ENCODE peak calls at places on chromosome 14, in nine cellular contexts. One of them, this sample, is unnamed.

GRCh38 chr14:90408713-90409112 is 11.9 kb downstream of the CALM1 start:
- DNase-seq in HFFc6: no peak
- DNase-seq in lung microvascular endothelial cell: peak
- DNase-seq in activated T-cell treated with anti-CD3 and anti-CD28 coated beads for 24 hours: no peak
- DNase-seq in GDM1: no peak
- DNase-seq in endodermal cell: no peak
- DNase-seq in KBM-7: no peak
- DNase-seq in ascending aorta: no peak
- DNase-seq in stimulated activated CD4-positive, alpha-beta T cell treated with anti-CD3 and anti-CD28 coated beads, Interleukin-2, amount 100 ng/mL, for 24 hours: no peak
- DNase-seq in this sample: no peak

GRCh38 chr14:105299654-105300541 is 903 bp downstream of the BRF1 start:
- DNase-seq in HFFc6: no peak
- DNase-seq in lung microvascular endothelial cell: no peak
- DNase-seq in activated T-cell treated with anti-CD3 and anti-CD28 coated beads for 24 hours: no peak
- DNase-seq in GDM1: no peak
- DNase-seq in endodermal cell: no peak
- DNase-seq in KBM-7: no peak
- DNase-seq in ascending aorta: no peak
- DNase-seq in stimulated activated CD4-positive, alpha-beta T cell treated with anti-CD3 and anti-CD28 coated beads, Interleukin-2, amount 100 ng/mL, for 24 hours: peak
- DNase-seq in this sample: peak

GRCh38 chr14:35879654-35880249 is 53.6 kb downstream of the BRMS1L start:
- DNase-seq in HFFc6: no peak
- DNase-seq in lung microvascular endothelial cell: peak
- DNase-seq in activated T-cell treated with anti-CD3 and anti-CD28 coated beads for 24 hours: no peak
- DNase-seq in GDM1: no peak
- DNase-seq in endodermal cell: no peak
- DNase-seq in KBM-7: peak
- DNase-seq in ascending aorta: no peak
- DNase-seq in stimulated activated CD4-positive, alpha-beta T cell treated with anti-CD3 and anti-CD28 coated beads, Interleukin-2, amount 100 ng/mL, for 24 hours: no peak
- DNase-seq in this sample: no peak

GRCh38 chr14:77615231-77616132 is 955 bp downstream of the SPTLC2 start:
- DNase-seq in HFFc6: peak
- DNase-seq in lung microvascular endothelial cell: peak
- DNase-seq in activated T-cell treated with anti-CD3 and anti-CD28 coated beads for 24 hours: peak
- DNase-seq in GDM1: no peak
- DNase-seq in endodermal cell: no peak
- DNase-seq in KBM-7: peak
- DNase-seq in ascending aorta: no peak
- DNase-seq in stimulated activated CD4-positive, alpha-beta T cell treated with anti-CD3 and anti-CD28 coated beads, Interleukin-2, amount 100 ng/mL, for 24 hours: peak
- DNase-seq in this sample: no peak

GRCh38 chr14:33475623-33476022 is 475.3 kb downstream of the EGLN3 start:
- DNase-seq in HFFc6: no peak
- DNase-seq in lung microvascular endothelial cell: peak
- DNase-seq in activated T-cell treated with anti-CD3 and anti-CD28 coated beads for 24 hours: no peak
- DNase-seq in GDM1: peak
- DNase-seq in endodermal cell: peak
- DNase-seq in KBM-7: peak
- DNase-seq in ascending aorta: no peak
- DNase-seq in stimulated activated CD4-positive, alpha-beta T cell treated with anti-CD3 and anti-CD28 coated beads, Interleukin-2, amount 100 ng/mL, for 24 hours: peak
- DNase-seq in this sample: peak

GRCh38 chr14:61003571-61003970 is 22.5 kb downstream of the SLC38A6 start:
- DNase-seq in HFFc6: peak
- DNase-seq in lung microvascular endothelial cell: no peak
- DNase-seq in activated T-cell treated with anti-CD3 and anti-CD28 coated beads for 24 hours: no peak
- DNase-seq in GDM1: no peak
- DNase-seq in endodermal cell: no peak
- DNase-seq in KBM-7: no peak
- DNase-seq in ascending aorta: no peak
- DNase-seq in stimulated activated CD4-positive, alpha-beta T cell treated with anti-CD3 and anti-CD28 coated beads, Interleukin-2, amount 100 ng/mL, for 24 hours: no peak
- DNase-seq in this sample: no peak

GRCh38 chr14:101379842-101380241 is 181.5 kb upstream of the DIO3 start:
- DNase-seq in HFFc6: no peak
- DNase-seq in lung microvascular endothelial cell: no peak
- DNase-seq in activated T-cell treated with anti-CD3 and anti-CD28 coated beads for 24 hours: no peak
- DNase-seq in GDM1: no peak
- DNase-seq in endodermal cell: no peak
- DNase-seq in KBM-7: no peak
- DNase-seq in ascending aorta: no peak
- DNase-seq in stimulated activated CD4-positive, alpha-beta T cell treated with anti-CD3 and anti-CD28 coated beads, Interleukin-2, amount 100 ng/mL, for 24 hours: no peak
- DNase-seq in this sample: no peak

GRCh38 chr14:100827140-100827517 is 1.2 kb downstream of the MEG3 start:
- DNase-seq in HFFc6: no peak
- DNase-seq in lung microvascular endothelial cell: peak
- DNase-seq in activated T-cell treated with anti-CD3 and anti-CD28 coated beads for 24 hours: no peak
- DNase-seq in GDM1: no peak
- DNase-seq in endodermal cell: no peak
- DNase-seq in KBM-7: no peak
- DNase-seq in ascending aorta: no peak
- DNase-seq in stimulated activated CD4-positive, alpha-beta T cell treated with anti-CD3 and anti-CD28 coated beads, Interleukin-2, amount 100 ng/mL, for 24 hours: no peak
- DNase-seq in this sample: no peak

GRCh38 chr14:71399057-71399487 is 491.8 kb downstream of the PCNX1 start:
- DNase-seq in HFFc6: no peak
- DNase-seq in lung microvascular endothelial cell: peak
- DNase-seq in activated T-cell treated with anti-CD3 and anti-CD28 coated beads for 24 hours: no peak
- DNase-seq in GDM1: peak
- DNase-seq in endodermal cell: no peak
- DNase-seq in KBM-7: peak
- DNase-seq in ascending aorta: no peak
- DNase-seq in stimulated activated CD4-positive, alpha-beta T cell treated with anti-CD3 and anti-CD28 coated beads, Interleukin-2, amount 100 ng/mL, for 24 hours: no peak
- DNase-seq in this sample: no peak

GRCh38 chr14:91095178-91095577 is 18.7 kb upstream of the DGLUCY start:
- DNase-seq in HFFc6: no peak
- DNase-seq in lung microvascular endothelial cell: no peak
- DNase-seq in activated T-cell treated with anti-CD3 and anti-CD28 coated beads for 24 hours: no peak
- DNase-seq in GDM1: no peak
- DNase-seq in endodermal cell: no peak
- DNase-seq in KBM-7: no peak
- DNase-seq in ascending aorta: no peak
- DNase-seq in stimulated activated CD4-positive, alpha-beta T cell treated with anti-CD3 and anti-CD28 coated beads, Interleukin-2, amount 100 ng/mL, for 24 hours: no peak
- DNase-seq in this sample: no peak

GRCh38 chr14:64721391-64721791 is 17.2 kb downstream of the PLEKHG3 start:
- DNase-seq in HFFc6: peak
- DNase-seq in lung microvascular endothelial cell: peak
- DNase-seq in activated T-cell treated with anti-CD3 and anti-CD28 coated beads for 24 hours: no peak
- DNase-seq in GDM1: no peak
- DNase-seq in endodermal cell: peak
- DNase-seq in KBM-7: no peak
- DNase-seq in ascending aorta: peak
- DNase-seq in stimulated activated CD4-positive, alpha-beta T cell treated with anti-CD3 and anti-CD28 coated beads, Interleukin-2, amount 100 ng/mL, for 24 hours: no peak
- DNase-seq in this sample: no peak

GRCh38 chr14:59769586-59769985 is 101.0 kb downstream of the RTN1 start:
- DNase-seq in HFFc6: no peak
- DNase-seq in lung microvascular endothelial cell: no peak
- DNase-seq in activated T-cell treated with anti-CD3 and anti-CD28 coated beads for 24 hours: no peak
- DNase-seq in GDM1: no peak
- DNase-seq in endodermal cell: no peak
- DNase-seq in KBM-7: no peak
- DNase-seq in ascending aorta: no peak
- DNase-seq in stimulated activated CD4-positive, alpha-beta T cell treated with anti-CD3 and anti-CD28 coated beads, Interleukin-2, amount 100 ng/mL, for 24 hours: no peak
- DNase-seq in this sample: no peak

GRCh38 chr14:94823556-94824341 is 53.8 kb upstream of the GSC start:
- DNase-seq in HFFc6: no peak
- DNase-seq in lung microvascular endothelial cell: no peak
- DNase-seq in activated T-cell treated with anti-CD3 and anti-CD28 coated beads for 24 hours: no peak
- DNase-seq in GDM1: no peak
- DNase-seq in endodermal cell: peak
- DNase-seq in KBM-7: no peak
- DNase-seq in ascending aorta: no peak
- DNase-seq in stimulated activated CD4-positive, alpha-beta T cell treated with anti-CD3 and anti-CD28 coated beads, Interleukin-2, amount 100 ng/mL, for 24 hours: no peak
- DNase-seq in this sample: peak

GRCh38 chr14:105059035-105059916 is 6.0 kb downstream of the GPR132 start:
- DNase-seq in HFFc6: no peak
- DNase-seq in lung microvascular endothelial cell: peak
- DNase-seq in activated T-cell treated with anti-CD3 and anti-CD28 coated beads for 24 hours: peak
- DNase-seq in GDM1: no peak
- DNase-seq in endodermal cell: peak
- DNase-seq in KBM-7: peak
- DNase-seq in ascending aorta: no peak
- DNase-seq in stimulated activated CD4-positive, alpha-beta T cell treated with anti-CD3 and anti-CD28 coated beads, Interleukin-2, amount 100 ng/mL, for 24 hours: peak
- DNase-seq in this sample: peak

GRCh38 chr14:94304243-94304642 is 11.2 kb upstream of the SERPINA10 start:
- DNase-seq in HFFc6: no peak
- DNase-seq in lung microvascular endothelial cell: no peak
- DNase-seq in activated T-cell treated with anti-CD3 and anti-CD28 coated beads for 24 hours: no peak
- DNase-seq in GDM1: no peak
- DNase-seq in endodermal cell: no peak
- DNase-seq in KBM-7: no peak
- DNase-seq in ascending aorta: no peak
- DNase-seq in stimulated activated CD4-positive, alpha-beta T cell treated with anti-CD3 and anti-CD28 coated beads, Interleukin-2, amount 100 ng/mL, for 24 hours: no peak
- DNase-seq in this sample: no peak

GRCh38 chr14:98008381-98009113 is 1211.4 kb downstream of the VRK1 start:
- DNase-seq in HFFc6: no peak
- DNase-seq in lung microvascular endothelial cell: no peak
- DNase-seq in activated T-cell treated with anti-CD3 and anti-CD28 coated beads for 24 hours: no peak
- DNase-seq in GDM1: no peak
- DNase-seq in endodermal cell: no peak
- DNase-seq in KBM-7: no peak
- DNase-seq in ascending aorta: no peak
- DNase-seq in stimulated activated CD4-positive, alpha-beta T cell treated with anti-CD3 and anti-CD28 coated beads, Interleukin-2, amount 100 ng/mL, for 24 hours: no peak
- DNase-seq in this sample: no peak

GRCh38 chr14:61247935-61248334 is 33.2 kb downstream of the TMEM30B start:
- DNase-seq in HFFc6: peak
- DNase-seq in lung microvascular endothelial cell: no peak
- DNase-seq in activated T-cell treated with anti-CD3 and anti-CD28 coated beads for 24 hours: no peak
- DNase-seq in GDM1: no peak
- DNase-seq in endodermal cell: no peak
- DNase-seq in KBM-7: no peak
- DNase-seq in ascending aorta: no peak
- DNase-seq in stimulated activated CD4-positive, alpha-beta T cell treated with anti-CD3 and anti-CD28 coated beads, Interleukin-2, amount 100 ng/mL, for 24 hours: no peak
- DNase-seq in this sample: no peak

GRCh38 chr14:52299692-52300278 is 14.3 kb upstream of the PTGER2 start:
- DNase-seq in HFFc6: peak
- DNase-seq in lung microvascular endothelial cell: peak
- DNase-seq in activated T-cell treated with anti-CD3 and anti-CD28 coated beads for 24 hours: no peak
- DNase-seq in GDM1: no peak
- DNase-seq in endodermal cell: no peak
- DNase-seq in KBM-7: peak
- DNase-seq in ascending aorta: no peak
- DNase-seq in stimulated activated CD4-positive, alpha-beta T cell treated with anti-CD3 and anti-CD28 coated beads, Interleukin-2, amount 100 ng/mL, for 24 hours: no peak
- DNase-seq in this sample: no peak

GRCh38 chr14:93804654-93805053 is 16.4 kb upstream of the PRIMA1 start:
- DNase-seq in HFFc6: no peak
- DNase-seq in lung microvascular endothelial cell: no peak
- DNase-seq in activated T-cell treated with anti-CD3 and anti-CD28 coated beads for 24 hours: no peak
- DNase-seq in GDM1: no peak
- DNase-seq in endodermal cell: peak
- DNase-seq in KBM-7: peak
- DNase-seq in ascending aorta: no peak
- DNase-seq in stimulated activated CD4-positive, alpha-beta T cell treated with anti-CD3 and anti-CD28 coated beads, Interleukin-2, amount 100 ng/mL, for 24 hours: no peak
- DNase-seq in this sample: peak

GRCh38 chr14:35285168-35285990 is 6.8 kb upstream of the PSMA6 start:
- DNase-seq in HFFc6: peak
- DNase-seq in lung microvascular endothelial cell: peak
- DNase-seq in activated T-cell treated with anti-CD3 and anti-CD28 coated beads for 24 hours: no peak
- DNase-seq in GDM1: peak
- DNase-seq in endodermal cell: no peak
- DNase-seq in KBM-7: peak
- DNase-seq in ascending aorta: no peak
- DNase-seq in stimulated activated CD4-positive, alpha-beta T cell treated with anti-CD3 and anti-CD28 coated beads, Interleukin-2, amount 100 ng/mL, for 24 hours: peak
- DNase-seq in this sample: no peak

GRCh38 chr14:93057586-93058280 is 58.0 kb downstream of the ITPK1 start:
- DNase-seq in HFFc6: no peak
- DNase-seq in lung microvascular endothelial cell: no peak
- DNase-seq in activated T-cell treated with anti-CD3 and anti-CD28 coated beads for 24 hours: no peak
- DNase-seq in GDM1: no peak
- DNase-seq in endodermal cell: no peak
- DNase-seq in KBM-7: no peak
- DNase-seq in ascending aorta: no peak
- DNase-seq in stimulated activated CD4-positive, alpha-beta T cell treated with anti-CD3 and anti-CD28 coated beads, Interleukin-2, amount 100 ng/mL, for 24 hours: no peak
- DNase-seq in this sample: no peak

GRCh38 chr14:92945959-92946846 is 23.3 kb downstream of the CHGA start:
- DNase-seq in HFFc6: no peak
- DNase-seq in lung microvascular endothelial cell: peak
- DNase-seq in activated T-cell treated with anti-CD3 and anti-CD28 coated beads for 24 hours: no peak
- DNase-seq in GDM1: no peak
- DNase-seq in endodermal cell: no peak
- DNase-seq in KBM-7: no peak
- DNase-seq in ascending aorta: no peak
- DNase-seq in stimulated activated CD4-positive, alpha-beta T cell treated with anti-CD3 and anti-CD28 coated beads, Interleukin-2, amount 100 ng/mL, for 24 hours: no peak
- DNase-seq in this sample: no peak

GRCh38 chr14:35332517-35333346 is 40.5 kb downstream of the PSMA6 start:
- DNase-seq in HFFc6: no peak
- DNase-seq in lung microvascular endothelial cell: peak
- DNase-seq in activated T-cell treated with anti-CD3 and anti-CD28 coated beads for 24 hours: peak
- DNase-seq in GDM1: no peak
- DNase-seq in endodermal cell: peak
- DNase-seq in KBM-7: no peak
- DNase-seq in ascending aorta: no peak
- DNase-seq in stimulated activated CD4-positive, alpha-beta T cell treated with anti-CD3 and anti-CD28 coated beads, Interleukin-2, amount 100 ng/mL, for 24 hours: peak
- DNase-seq in this sample: no peak

GRCh38 chr14:21653331-21653885 is at the start of gene OR4E2:
- DNase-seq in HFFc6: no peak
- DNase-seq in lung microvascular endothelial cell: no peak
- DNase-seq in activated T-cell treated with anti-CD3 and anti-CD28 coated beads for 24 hours: no peak
- DNase-seq in GDM1: no peak
- DNase-seq in endodermal cell: no peak
- DNase-seq in KBM-7: no peak
- DNase-seq in ascending aorta: no peak
- DNase-seq in stimulated activated CD4-positive, alpha-beta T cell treated with anti-CD3 and anti-CD28 coated beads, Interleukin-2, amount 100 ng/mL, for 24 hours: no peak
- DNase-seq in this sample: no peak

GRCh38 chr14:89807905-89808304 is 146.6 kb downstream of the EFCAB11 start:
- DNase-seq in HFFc6: no peak
- DNase-seq in lung microvascular endothelial cell: no peak
- DNase-seq in activated T-cell treated with anti-CD3 and anti-CD28 coated beads for 24 hours: no peak
- DNase-seq in GDM1: no peak
- DNase-seq in endodermal cell: no peak
- DNase-seq in KBM-7: no peak
- DNase-seq in ascending aorta: no peak
- DNase-seq in stimulated activated CD4-positive, alpha-beta T cell treated with anti-CD3 and anti-CD28 coated beads, Interleukin-2, amount 100 ng/mL, for 24 hours: no peak
- DNase-seq in this sample: no peak

GRCh38 chr14:93009471-93010117 is 86.6 kb downstream of the CHGA start:
- DNase-seq in HFFc6: no peak
- DNase-seq in lung microvascular endothelial cell: no peak
- DNase-seq in activated T-cell treated with anti-CD3 and anti-CD28 coated beads for 24 hours: no peak
- DNase-seq in GDM1: no peak
- DNase-seq in endodermal cell: no peak
- DNase-seq in KBM-7: no peak
- DNase-seq in ascending aorta: no peak
- DNase-seq in stimulated activated CD4-positive, alpha-beta T cell treated with anti-CD3 and anti-CD28 coated beads, Interleukin-2, amount 100 ng/mL, for 24 hours: no peak
- DNase-seq in this sample: no peak

GRCh38 chr14:70888681-70889175 is 18.5 kb upstream of the PCNX1 start:
- DNase-seq in HFFc6: peak
- DNase-seq in lung microvascular endothelial cell: no peak
- DNase-seq in activated T-cell treated with anti-CD3 and anti-CD28 coated beads for 24 hours: no peak
- DNase-seq in GDM1: no peak
- DNase-seq in endodermal cell: no peak
- DNase-seq in KBM-7: no peak
- DNase-seq in ascending aorta: no peak
- DNase-seq in stimulated activated CD4-positive, alpha-beta T cell treated with anti-CD3 and anti-CD28 coated beads, Interleukin-2, amount 100 ng/mL, for 24 hours: no peak
- DNase-seq in this sample: no peak